ENCODE peak calls at places on chromosomes 5 and 9, in seven cellular contexts. V is CD4-positive, CD25-positive, alpha-beta regulatory T cell; G is IMR-90; L is tibial artery; U is PC-3; M is psoas muscle; Z is ovary. Y is an unnamed sample. For H3K4me1, the result is how much of the 10 kb centered on the place peaks cover.

GRCh38 chr5:8059337-8059736 is 190.4 kb downstream of the MTRR start:
- DNase-seq in V (no peak), G (no peak), L (no peak), U (no peak), M (no peak), Z (no peak), Y (no peak)

GRCh38 chr5:59542841-59543825 is 350.4 kb downstream of the PDE4D start:
- DNase-seq in V (no peak), G (no peak), L (peak), U (no peak), M (peak), Z (no peak), Y (no peak)

GRCh38 chr5:123089971-123090640 is 1.1 kb downstream of the PRDM6 start:
- DNase-seq in V (no peak), G (peak), L (no peak), U (no peak), M (no peak), Z (peak), Y (no peak)

GRCh38 chr9:71981944-71982343 is 70.5 kb downstream of the C9orf85 start:
- DNase-seq in V (no peak), G (no peak), L (no peak), U (no peak), M (no peak), Z (no peak), Y (no peak)

GRCh38 chr9:72839140-72839539 is 113.7 kb downstream of the ALDH1A1 start:
- DNase-seq in V (no peak), G (no peak), L (no peak), U (no peak), M (no peak), Z (no peak), Y (no peak)

GRCh38 chr9:12923472-12924009 is 148.7 kb downstream of the LURAP1L start:
- DNase-seq in V (no peak), G (peak), L (no peak), U (no peak), M (no peak), Z (no peak), Y (no peak)

GRCh38 chr9:82583524-82583923 is 479.4 kb downstream of the RASEF start:
- DNase-seq in V (no peak), G (no peak), L (no peak), U (no peak), M (no peak), Z (no peak), Y (no peak)

GRCh38 chr5:34930527-34930844 is 1.1 kb downstream of the DNAJC21 start:
- DNase-seq in V (no peak), G (peak), L (no peak), U (peak), M (no peak), Z (no peak), Y (no peak)

GRCh38 chr5:168851902-168852321 is 272.7 kb upstream of the PANK3 start:
- DNase-seq in V (no peak), G (no peak), L (no peak), U (peak), M (no peak), Z (no peak), Y (no peak)

GRCh38 chr9:135716045-135716444 is 14.1 kb downstream of the KCNT1 start:
- DNase-seq in V (no peak), G (no peak), L (no peak), U (no peak), M (no peak), Z (no peak), Y (no peak)
- H3K4me3 ChIP-seq in V (no peak), G (no peak), L (no peak), U (no peak), M (no peak), Z (no peak), Y (no peak)

GRCh38 chr9:6584881-6585597 is 60.5 kb downstream of the GLDC start:
- DNase-seq in V (no peak), G (peak), L (no peak), U (peak), M (no peak), Z (no peak), Y (no peak)

GRCh38 chr9:6575324-6575758 is 70.2 kb downstream of the GLDC start:
- DNase-seq in V (no peak), G (no peak), L (no peak), U (no peak), M (no peak), Z (no peak), Y (no peak)

GRCh38 chr9:6576930-6577329 is 68.6 kb downstream of the GLDC start:
- DNase-seq in V (no peak), G (no peak), L (no peak), U (no peak), M (no peak), Z (no peak), Y (no peak)

GRCh38 chr9:6581266-6581665 is 64.3 kb downstream of the GLDC start:
- DNase-seq in V (no peak), G (no peak), L (no peak), U (no peak), M (no peak), Z (no peak), Y (no peak)
- H3K4me1 ChIP-seq in V (under half), G (under half), L (under half), U (under half), M (under half), Z (under half), Y (under half)

GRCh38 chr9:110206388-110206787 is 1.6 kb downstream of the C9orf152 start:
- DNase-seq in V (no peak), G (no peak), L (no peak), U (no peak), M (no peak), Z (no peak), Y (no peak)
- H3K4me3 ChIP-seq in V (no peak), G (no peak), L (no peak), U (peak), M (no peak), Z (no peak), Y (no peak)

DNA sequence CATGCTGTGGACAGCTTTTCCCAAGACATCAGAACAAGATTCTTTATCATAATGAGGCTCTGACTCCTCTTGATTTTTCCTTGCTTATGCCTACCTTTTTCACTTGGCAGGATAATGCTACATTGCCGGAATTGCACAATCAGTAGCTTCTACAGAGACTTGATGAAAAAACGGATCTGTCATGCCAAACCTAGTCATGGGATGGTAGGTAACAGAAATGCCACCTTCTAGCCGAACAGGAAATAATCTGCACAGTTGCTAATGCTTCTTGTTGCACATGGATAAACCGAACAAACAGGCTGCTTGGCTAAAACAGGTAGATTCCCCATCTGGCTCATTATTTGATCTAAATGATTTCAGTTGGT is 47.3 kb downstream of the RAPGEF1 start:
- DNase-seq in V (no peak), G (no peak), L (no peak), U (no peak), M (no peak), Z (no peak), Y (no peak)
- H3K4me1 ChIP-seq in V (under half), G (under half), L (under half), U (under half), M (half or more), Z (under half), Y (under half)

GRCh38 chr5:55923177-55923872 is 71.4 kb downstream of the IL6ST start:
- DNase-seq in V (no peak), G (no peak), L (no peak), U (peak), M (no peak), Z (no peak), Y (no peak)
- H3K4me3 ChIP-seq in V (peak), G (no peak), L (peak), U (peak), M (peak), Z (no peak), Y (no peak)

GRCh38 chr5:146796144-146796543 is 82.4 kb downstream of the PPP2R2B start:
- DNase-seq in V (no peak), G (no peak), L (no peak), U (peak), M (no peak), Z (no peak), Y (no peak)

GRCh38 chr5:146797683-146798082 is 80.9 kb downstream of the PPP2R2B start:
- DNase-seq in V (no peak), G (no peak), L (no peak), U (no peak), M (no peak), Z (no peak), Y (no peak)

GRCh38 chr5:146802945-146803522 is 75.5 kb downstream of the PPP2R2B start:
- DNase-seq in V (no peak), G (no peak), L (no peak), U (no peak), M (no peak), Z (no peak), Y (no peak)

GRCh38 chr5:146796911-146797310 is 81.6 kb downstream of the PPP2R2B start:
- DNase-seq in V (no peak), G (no peak), L (no peak), U (no peak), M (no peak), Z (no peak), Y (no peak)

DNA sequence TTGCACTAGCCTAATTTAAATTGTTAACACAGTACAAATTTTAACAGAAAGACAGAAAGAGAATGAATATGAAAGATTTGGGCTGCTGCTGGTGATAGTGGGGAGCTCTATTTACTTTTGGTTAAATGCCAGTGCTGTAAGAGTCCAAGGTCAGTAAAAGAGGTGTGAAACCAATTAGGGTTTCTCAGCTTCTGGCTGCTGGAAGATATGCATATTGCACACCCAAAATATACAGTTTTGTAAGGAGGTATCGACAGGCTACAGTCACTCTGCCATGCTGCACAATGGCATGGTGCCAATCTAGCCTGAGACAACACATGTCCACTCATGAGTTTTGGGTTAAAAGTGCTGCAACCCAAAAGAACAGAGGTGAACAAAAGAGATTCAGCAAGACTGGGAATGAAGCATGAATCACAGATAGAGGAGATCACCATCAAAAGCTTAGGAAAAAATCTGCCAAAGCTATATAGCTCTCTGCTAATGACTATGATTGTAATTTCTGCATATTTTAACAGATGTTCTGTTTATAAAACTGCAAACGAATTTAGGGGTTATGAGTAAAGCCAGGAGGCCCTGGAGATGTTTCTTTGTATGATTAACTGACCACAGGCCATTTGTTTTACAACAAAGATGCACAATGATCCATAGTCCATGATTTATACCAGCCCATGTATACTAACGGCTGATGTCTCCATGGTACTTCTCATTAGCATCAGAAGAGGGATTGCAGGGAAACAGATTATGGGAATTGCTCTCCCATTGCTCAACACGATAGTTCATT is 79.1 kb downstream of the PPP2R2B start:
- DNase-seq in V (no peak), G (no peak), L (no peak), U (no peak), M (no peak), Z (no peak), Y (no peak)
- H3K4me1 ChIP-seq in V (under half), G (under half), L (half or more), U (under half), M (under half), Z (under half), Y (under half)

DNA sequence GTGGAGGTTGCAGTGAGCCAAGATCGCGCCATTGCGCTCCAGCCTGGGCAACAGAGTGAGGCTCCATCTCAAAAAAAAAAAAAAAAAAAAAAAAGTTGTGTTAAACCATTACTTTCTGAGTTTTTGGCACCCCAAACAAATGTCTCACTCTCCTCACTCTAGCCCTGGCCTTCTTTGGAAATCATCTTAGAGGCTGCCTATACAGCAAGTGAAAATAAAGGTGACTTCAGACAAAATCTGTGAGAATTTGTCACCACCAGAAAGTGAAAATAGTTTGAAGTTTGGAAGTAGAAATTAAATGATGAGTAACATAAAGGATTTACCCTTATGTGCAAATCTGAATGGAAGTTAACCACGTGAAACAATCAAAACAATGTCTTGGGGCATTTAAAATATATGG is 7.2 kb upstream of the ZNF131 start:
- DNase-seq in V (no peak), G (no peak), L (no peak), U (no peak), M (no peak), Z (no peak), Y (no peak)
- H3K4me3 ChIP-seq in V (no peak), G (no peak), L (no peak), U (no peak), M (no peak), Z (no peak), Y (no peak)

GRCh38 chr9:92952861-92953620 is 5.7 kb downstream of the FGD3 start:
- DNase-seq in V (no peak), G (no peak), L (no peak), U (peak), M (no peak), Z (no peak), Y (no peak)
- H3K4me1 ChIP-seq in V (half or more), G (under half), L (under half), U (under half), M (under half), Z (under half), Y (under half)